ENCODE peak calls at places on chromosomes 16 and 17, in seven cellular contexts. T is left colon, K is right atrium auricular region, G is HuH-7.5, P is dorsolateral prefrontal cortex, Y is SJSA1, H is astrocyte of the spinal cord. X is an unnamed sample.

GRCh38 chr16:69131167-69131748 is 1.1 kb downstream of the CHTF8 start:
- DNase-seq in Y (no peak), G (no peak), T (no peak), P (no peak), K (no peak), H (peak), X (no peak)

GRCh38 chr17:2058521-2059124 is 3.7 kb downstream of the HIC1 start:
- DNase-seq in K (no peak), Y (peak), P (no peak), H (peak), G (peak), T (peak), X (peak)

GRCh38 chr17:69326302-69327059 is 452 bp downstream of the ABCA5 start:
- DNase-seq in P (no peak), H (peak), T (no peak), G (no peak), Y (no peak), K (no peak), X (no peak)

GRCh38 chr16:82263456-82264159 is 93.6 kb upstream of the MPHOSPH6 start:
- DNase-seq in H (peak), P (peak), Y (peak), T (peak), K (no peak), G (peak), X (no peak)

GRCh38 chr17:77254961-77255741 is 114.4 kb downstream of the SEC14L1 start:
- DNase-seq in T (no peak), P (no peak), H (peak), Y (peak), K (no peak), G (peak), X (no peak)

GRCh38 chr16:56910114-56910511 is 21.8 kb upstream of the HERPUD1 start:
- DNase-seq in K (no peak), G (no peak), Y (no peak), T (no peak), P (no peak), H (no peak), X (no peak)

GRCh38 chr17:26792486-26792885 is 501.4 kb upstream of the WSB1 start:
- DNase-seq in H (peak), Y (no peak), K (no peak), T (no peak), P (no peak), G (no peak), X (no peak)

GRCh38 chr16:86031141-86031678 is 132.2 kb downstream of the IRF8 start:
- DNase-seq in K (no peak), T (no peak), Y (no peak), G (no peak), P (no peak), H (no peak), X (no peak)

GRCh38 chr16:1645914-1646525 is 32.1 kb upstream of the JPT2 start:
- DNase-seq in H (peak), Y (no peak), P (no peak), T (no peak), K (no peak), G (no peak), X (no peak)

GRCh38 chr16:84161011-84161410 is 15.9 kb downstream of the DNAAF1 start:
- DNase-seq in G (no peak), K (no peak), T (no peak), P (no peak), H (no peak), Y (no peak), X (no peak)